ENCODE peak calls at places on chromosomes 5 and 9, in four cellular contexts. One of them, this sample, is unnamed.

GRCh38 chr5:4647955-4648354 is 492.2 kb upstream of the ADAMTS16 start:
- DNase-seq in stimulated activated CD8-positive, alpha-beta memory T cell treated with anti-CD3 and anti-CD28 coated beads, Interleukin-12 subunit alpha, Interleukin-12 subunit beta, amount 100 ng/mL, for 1 hour: no peak
- DNase-seq in coronary artery: no peak
- DNase-seq in MM.1S: no peak
- DNase-seq in this sample: no peak

GRCh38 chr5:90446961-90447360 is 27.6 kb downstream of the MBLAC2 start:
- DNase-seq in coronary artery: no peak
- DNase-seq in MM.1S: no peak
- DNase-seq in stimulated activated CD8-positive, alpha-beta memory T cell treated with anti-CD3 and anti-CD28 coated beads, Interleukin-12 subunit alpha, Interleukin-12 subunit beta, amount 100 ng/mL, for 1 hour: no peak
- DNase-seq in this sample: no peak

GRCh38 chr5:171840701-171841522 is 55.3 kb downstream of the SMIM23 start:
- DNase-seq in MM.1S: no peak
- DNase-seq in coronary artery: no peak
- DNase-seq in stimulated activated CD8-positive, alpha-beta memory T cell treated with anti-CD3 and anti-CD28 coated beads, Interleukin-12 subunit alpha, Interleukin-12 subunit beta, amount 100 ng/mL, for 1 hour: no peak
- DNase-seq in this sample: no peak

GRCh38 chr9:20714442-20715415 is 30.7 kb downstream of the FOCAD start:
- DNase-seq in stimulated activated CD8-positive, alpha-beta memory T cell treated with anti-CD3 and anti-CD28 coated beads, Interleukin-12 subunit alpha, Interleukin-12 subunit beta, amount 100 ng/mL, for 1 hour: no peak
- DNase-seq in MM.1S: no peak
- DNase-seq in coronary artery: no peak
- DNase-seq in this sample: no peak

GRCh38 chr5:156584856-156585255 is 257.9 kb downstream of the SGCD start:
- DNase-seq in coronary artery: no peak
- DNase-seq in stimulated activated CD8-positive, alpha-beta memory T cell treated with anti-CD3 and anti-CD28 coated beads, Interleukin-12 subunit alpha, Interleukin-12 subunit beta, amount 100 ng/mL, for 1 hour: no peak
- DNase-seq in MM.1S: no peak
- DNase-seq in this sample: no peak

GRCh38 chr5:112555197-112555596 is 136.1 kb upstream of the EPB41L4A start:
- DNase-seq in stimulated activated CD8-positive, alpha-beta memory T cell treated with anti-CD3 and anti-CD28 coated beads, Interleukin-12 subunit alpha, Interleukin-12 subunit beta, amount 100 ng/mL, for 1 hour: no peak
- DNase-seq in coronary artery: no peak
- DNase-seq in MM.1S: no peak
- DNase-seq in this sample: no peak

GRCh38 chr5:172102913-172103629 is 85.0 kb downstream of the STK10 start:
- DNase-seq in coronary artery: peak
- DNase-seq in stimulated activated CD8-positive, alpha-beta memory T cell treated with anti-CD3 and anti-CD28 coated beads, Interleukin-12 subunit alpha, Interleukin-12 subunit beta, amount 100 ng/mL, for 1 hour: no peak
- DNase-seq in MM.1S: no peak
- DNase-seq in this sample: peak

GRCh38 chr5:125189451-125190051 is 443.1 kb upstream of the ZNF608 start:
- DNase-seq in stimulated activated CD8-positive, alpha-beta memory T cell treated with anti-CD3 and anti-CD28 coated beads, Interleukin-12 subunit alpha, Interleukin-12 subunit beta, amount 100 ng/mL, for 1 hour: no peak
- DNase-seq in MM.1S: no peak
- DNase-seq in coronary artery: no peak
- DNase-seq in this sample: no peak

GRCh38 chr9:95409650-95410426 is 92.3 kb upstream of the FANCC start:
- DNase-seq in coronary artery: no peak
- DNase-seq in MM.1S: no peak
- DNase-seq in stimulated activated CD8-positive, alpha-beta memory T cell treated with anti-CD3 and anti-CD28 coated beads, Interleukin-12 subunit alpha, Interleukin-12 subunit beta, amount 100 ng/mL, for 1 hour: no peak
- DNase-seq in this sample: no peak

GRCh38 chr5:79686799-79687198 is 2.8 kb upstream of the CMYA5 start:
- DNase-seq in stimulated activated CD8-positive, alpha-beta memory T cell treated with anti-CD3 and anti-CD28 coated beads, Interleukin-12 subunit alpha, Interleukin-12 subunit beta, amount 100 ng/mL, for 1 hour: no peak
- DNase-seq in coronary artery: no peak
- DNase-seq in MM.1S: no peak
- DNase-seq in this sample: no peak

GRCh38 chr5:171420429-171421231 is 1.2 kb downstream of the FGF18 start:
- DNase-seq in coronary artery: peak
- DNase-seq in stimulated activated CD8-positive, alpha-beta memory T cell treated with anti-CD3 and anti-CD28 coated beads, Interleukin-12 subunit alpha, Interleukin-12 subunit beta, amount 100 ng/mL, for 1 hour: no peak
- DNase-seq in MM.1S: no peak
- DNase-seq in this sample: peak

GRCh38 chr9:69174645-69175487 is 789 bp downstream of the TJP2 start:
- DNase-seq in MM.1S: peak
- DNase-seq in coronary artery: peak
- DNase-seq in stimulated activated CD8-positive, alpha-beta memory T cell treated with anti-CD3 and anti-CD28 coated beads, Interleukin-12 subunit alpha, Interleukin-12 subunit beta, amount 100 ng/mL, for 1 hour: no peak
- DNase-seq in this sample: peak

GRCh38 chr5:39437469-39437868 is 12.7 kb upstream of the DAB2 start:
- DNase-seq in stimulated activated CD8-positive, alpha-beta memory T cell treated with anti-CD3 and anti-CD28 coated beads, Interleukin-12 subunit alpha, Interleukin-12 subunit beta, amount 100 ng/mL, for 1 hour: no peak
- DNase-seq in MM.1S: peak
- DNase-seq in coronary artery: no peak
- DNase-seq in this sample: no peak

GRCh38 chr5:87400305-87400899 is 12.3 kb downstream of the CCNH start:
- DNase-seq in stimulated activated CD8-positive, alpha-beta memory T cell treated with anti-CD3 and anti-CD28 coated beads, Interleukin-12 subunit alpha, Interleukin-12 subunit beta, amount 100 ng/mL, for 1 hour: no peak
- DNase-seq in coronary artery: no peak
- DNase-seq in MM.1S: peak
- DNase-seq in this sample: no peak

GRCh38 chr5:138611295-138612220 is 36.4 kb upstream of the HSPA9 start:
- DNase-seq in MM.1S: no peak
- DNase-seq in coronary artery: no peak
- DNase-seq in stimulated activated CD8-positive, alpha-beta memory T cell treated with anti-CD3 and anti-CD28 coated beads, Interleukin-12 subunit alpha, Interleukin-12 subunit beta, amount 100 ng/mL, for 1 hour: no peak
- DNase-seq in this sample: no peak

This sample was measured in osteocyte.